ENCODE peak calls at places on chromosome 12, in eight cellular contexts. Q is endothelial cell, J is immature natural killer cell, W is neuronal stem cell, L is amniotic stem cell, E is progenitor cell of endocrine pancreas, A is stomach, G is tibial artery. K is an unnamed sample.

GRCh38 chr12:106780010-106780625 is 5.6 kb downstream of the RIC8B start:
- DNase-seq in L (no peak), G (no peak), E (no peak), J (no peak), Q (no peak), W (no peak), A (no peak), K (no peak)

GRCh38 chr12:53005986-53006809 is at the start of gene EIF4B:
- DNase-seq in G (peak; percentile 100), A (peak; percentile 100), E (peak; percentile 98), J (peak; percentile 99), W (peak; percentile 99), L (peak; percentile 100), Q (peak; percentile 98), K (peak; percentile 100)

GRCh38 chr12:14723763-14724162 is 27.4 kb upstream of the GUCY2C start:
- DNase-seq in W (peak; percentile 9), A (peak; percentile 65), L (peak; percentile 31), J (peak; percentile 57), E (no peak), G (peak; percentile 70), Q (peak; percentile 64), K (peak; percentile 62)

GRCh38 chr12:85834378-85834777 is 1.8 kb downstream of the RASSF9 start:
- DNase-seq in L (no peak), G (no peak), Q (no peak), W (no peak), J (no peak), A (no peak), E (no peak), K (no peak)

GRCh38 chr12:122726056-122726558 is 4.5 kb downstream of the HCAR1 start:
- DNase-seq in W (no peak), L (no peak), E (no peak), J (no peak), G (no peak), Q (no peak), A (peak; percentile 46), K (no peak)

GRCh38 chr12:105738036-105738435 is 400.7 kb downstream of the NUAK1 start:
- DNase-seq in A (no peak), E (no peak), G (no peak), W (no peak), Q (no peak), L (no peak), J (no peak), K (peak; percentile 33)

GRCh38 chr12:103780992-103781391 is 60.0 kb downstream of the NT5DC3 start:
- DNase-seq in A (no peak), J (no peak), E (no peak), W (no peak), Q (no peak), G (no peak), L (no peak), K (no peak)

GRCh38 chr12:50317198-50317597 is 33.9 kb upstream of the LIMA1 start:
- DNase-seq in G (no peak), J (no peak), A (no peak), W (no peak), E (no peak), Q (no peak), L (no peak), K (no peak)

GRCh38 chr12:86530996-86531655 is 274.9 kb upstream of the MGAT4C start:
- DNase-seq in L (no peak), W (no peak), E (no peak), G (no peak), Q (no peak), A (no peak), J (no peak), K (peak; percentile 40)

GRCh38 chr12:118237908-118238307 is 102.0 kb downstream of the PEBP1 start:
- DNase-seq in E (no peak), L (no peak), G (no peak), A (no peak), Q (no peak), J (no peak), W (no peak), K (no peak)

GRCh38 chr12:71546322-71546861 is 106.8 kb downstream of the LGR5 start:
- DNase-seq in L (no peak), J (no peak), E (no peak), W (no peak), G (no peak), A (no peak), Q (no peak), K (no peak)

GRCh38 chr12:5882511-5883185 is 62.4 kb downstream of the ANO2 start:
- DNase-seq in Q (no peak), E (no peak), J (no peak), A (no peak), W (no peak), L (no peak), G (no peak), K (no peak)

GRCh38 chr12:4567073-4567881 is 5.3 kb downstream of the DYRK4 start:
- DNase-seq in E (no peak), Q (no peak), A (no peak), W (no peak), J (no peak), G (no peak), L (no peak), K (no peak)

GRCh38 chr12:92444763-92445162 is 258.0 kb upstream of the PLEKHG7 start:
- DNase-seq in L (no peak), Q (no peak), E (no peak), A (no peak), J (no peak), G (peak; percentile 69), W (no peak), K (no peak)

GRCh38 chr12:57896437-57897201 is 44.7 kb upstream of the ATP23 start:
- DNase-seq in J (no peak), A (peak; percentile 61), E (peak; percentile 42), Q (peak; percentile 66), W (peak; percentile 40), G (peak; percentile 91), L (no peak), K (peak; percentile 86)

GRCh38 chr12:49344486-49345047 is 2.1 kb upstream of the DNAJC22 start:
- DNase-seq in G (no peak), Q (no peak), E (no peak), W (no peak), A (no peak), L (no peak), J (no peak), K (no peak)

GRCh38 chr12:44155349-44155748 is 319.5 kb downstream of the TMEM117 start:
- DNase-seq in Q (no peak), A (no peak), E (no peak), L (no peak), W (no peak), G (no peak), J (no peak), K (no peak)

GRCh38 chr12:54549774-54550451 is 512 bp downstream of the PDE1B start:
- DNase-seq in W (no peak), A (no peak), E (no peak), L (no peak), J (peak; percentile 5), Q (no peak), G (no peak), K (peak; percentile 6)

GRCh38 chr12:40211185-40211584 is 13.6 kb upstream of the LRRK2 start:
- DNase-seq in J (no peak), G (no peak), E (no peak), Q (no peak), L (no peak), W (no peak), A (no peak), K (no peak)

GRCh38 chr12:127607146-127607725 is 659.7 kb upstream of the TMEM132C start:
- DNase-seq in J (no peak), W (no peak), Q (no peak), L (no peak), G (no peak), E (no peak), A (no peak), K (no peak)

GRCh38 chr12:22299294-22299912 is 35.1 kb downstream of the ST8SIA1 start:
- DNase-seq in W (peak; percentile 20), E (no peak), A (no peak), L (no peak), Q (no peak), G (no peak), J (no peak), K (peak; percentile 28)

GRCh38 chr12:95265765-95266164 is 48.2 kb downstream of the VEZT start:
- DNase-seq in Q (no peak), E (no peak), W (no peak), G (no peak), L (no peak), A (no peak), J (no peak), K (no peak)

GRCh38 chr12:95820096-95820703 is 29.6 kb upstream of the NTN4 start:
- DNase-seq in Q (peak; percentile 50), A (peak; percentile 63), W (no peak), G (no peak), J (no peak), L (no peak), E (no peak), K (peak; percentile 68)

GRCh38 chr12:34335819-34336262 is 313.5 kb downstream of the ALG10 start:
- DNase-seq in G (no peak), W (no peak), A (no peak), E (no peak), Q (no peak), J (no peak), L (no peak), K (no peak)

GRCh38 chr12:92124708-92125067 is 21.0 kb downstream of the BTG1 start:
- DNase-seq in Q (no peak), A (no peak), E (no peak), J (no peak), L (no peak), W (no peak), G (no peak), K (no peak)

GRCh38 chr12:68434391-68435007 is 102.3 kb upstream of the MDM1 start:
- DNase-seq in G (no peak), A (no peak), Q (no peak), E (no peak), J (no peak), L (no peak), W (no peak), K (no peak)

GRCh38 chr12:113862570-113863454 is 103.3 kb downstream of the RBM19 start:
- DNase-seq in J (peak; percentile 43), G (no peak), Q (no peak), A (no peak), E (no peak), L (peak; percentile 59), W (no peak), K (peak; percentile 94)

GRCh38 chr12:29081101-29081500 is 68.0 kb upstream of the FAR2 start:
- DNase-seq in G (no peak), J (no peak), Q (no peak), W (no peak), E (no peak), A (no peak), L (no peak), K (no peak)